ENCODE peak calls at places on chromosomes 13 and 19, in four cellular contexts. M is NCI-H82, T is left ventricle myocardium superior, Q is A172. Z is an unnamed sample.

GRCh38 chr19:1017115-1017905 is 3.6 kb downstream of the TMEM259 start:
- DNase-seq in T (no peak), Q (peak), M (no peak), Z (no peak)

GRCh38 chr19:52667972-52668371 is 29.8 kb upstream of the ZNF83 start:
- DNase-seq in T (no peak), Q (no peak), M (no peak), Z (no peak)

GRCh38 chr13:21079761-21080730 is 18.7 kb upstream of the LATS2 start:
- DNase-seq in T (no peak), M (no peak), Q (peak), Z (no peak)

GRCh38 chr13:76389321-76389720 is 496.9 kb downstream of the KCTD12 start:
- DNase-seq in T (no peak), Q (no peak), M (no peak), Z (no peak)

GRCh38 chr13:102642475-102642874 is 45.7 kb downstream of the TPP2 start:
- DNase-seq in M (peak), T (peak), Q (no peak), Z (no peak)

GRCh38 chr19:610801-611505 is 21.3 kb downstream of the HCN2 start:
- DNase-seq in M (peak), T (peak), Q (no peak), Z (peak)

GRCh38 chr19:40613669-40614594 is 12.8 kb downstream of the LTBP4 start:
- DNase-seq in Q (no peak), M (peak), T (peak), Z (no peak)

GRCh38 chr19:40718774-40719391 is 2.0 kb downstream of the ITPKC start:
- DNase-seq in Q (no peak), M (peak), T (peak), Z (peak)

GRCh38 chr13:50685491-50685890 is 158.0 kb downstream of the DLEU7 start:
- DNase-seq in T (peak), Q (peak), M (peak), Z (no peak)

GRCh38 chr19:34355201-34355600 is 9.8 kb upstream of the GPI start:
- DNase-seq in Q (no peak), M (no peak), T (no peak), Z (no peak)

GRCh38 chr13:36163809-36164308 is 32.7 kb upstream of the DCLK1 start:
- DNase-seq in T (peak), Q (peak), M (peak), Z (no peak)

GRCh38 chr13:111168116-111168515 is 53.0 kb downstream of the ARHGEF7 start:
- DNase-seq in Q (no peak), T (no peak), M (peak), Z (no peak)

GRCh38 chr19:41597600-41598041 is 21.7 kb downstream of the CEACAM21 start:
- DNase-seq in Q (peak), M (peak), T (no peak), Z (peak)

GRCh38 chr19:48123907-48124675 is 13.5 kb upstream of the PLA2G4C start:
- DNase-seq in T (no peak), Q (peak), M (no peak), Z (peak)

GRCh38 chr13:109394311-109394988 is 391.9 kb downstream of the IRS2 start:
- DNase-seq in T (no peak), M (no peak), Q (no peak), Z (no peak)

Z was measured in SW480.